ENCODE peak calls at places on chromosome 6, in five cellular contexts. V is neural crest cell, I is mucosa of descending colon, K is heart right ventricle, Q is spleen. G is an unnamed sample.
A peak's percentile ranks its signal among the peaks of the same experiment; 100 is the strongest.

GRCh38 chr6:4732691-4733315 is 43.4 kb upstream of the CDYL start:
- DNase-seq in Q (no peak), V (no peak), K (peak; percentile 49), I (peak; percentile 33), G (peak; percentile 27)

GRCh38 chr6:129009856-129010255 is 126.9 kb downstream of the LAMA2 start:
- DNase-seq in Q (no peak), K (no peak), V (no peak), I (no peak), G (no peak)

GRCh38 chr6:5084192-5084786 is 852 bp upstream of the PPP1R3G start:
- DNase-seq in Q (peak; percentile 82), I (peak; percentile 67), V (no peak), K (peak; percentile 73), G (peak; percentile 56)

GRCh38 chr6:47360388-47360787 is 50.7 kb upstream of the TNFRSF21 start:
- DNase-seq in Q (no peak), K (no peak), V (no peak), I (no peak), G (no peak)

GRCh38 chr6:46263709-46264091 is 92.9 kb upstream of the ENPP5 start:
- DNase-seq in I (no peak), Q (no peak), V (no peak), K (no peak), G (no peak)

GRCh38 chr6:167567142-167568033 is 242.5 kb downstream of the TTLL2 start:
- DNase-seq in K (peak; percentile 62), I (no peak), Q (no peak), V (no peak), G (no peak)

GRCh38 chr6:135346747-135347146 is 150.8 kb downstream of the AHI1 start:
- DNase-seq in V (no peak), Q (no peak), K (no peak), I (no peak), G (no peak)

GRCh38 chr6:41545703-41546474 is at the start of gene FOXP4:
- DNase-seq in V (peak; percentile 81), K (peak; percentile 89), I (peak; percentile 89), Q (peak; percentile 94), G (peak; percentile 88)

GRCh38 chr6:36853325-36853724 is 14.1 kb upstream of the CPNE5 start:
- DNase-seq in V (no peak), I (no peak), K (no peak), Q (no peak), G (no peak)

GRCh38 chr6:44342052-44342451 is 398 bp upstream of the SPATS1 start:
- DNase-seq in Q (no peak), K (no peak), V (no peak), I (no peak), G (no peak)

GRCh38 chr6:110864816-110865215 is 9.8 kb upstream of the AMD1 start:
- DNase-seq in Q (no peak), K (no peak), V (no peak), I (no peak), G (no peak)

GRCh38 chr6:45427632-45428031 is 49.9 kb upstream of the SUPT3H start:
- DNase-seq in Q (no peak), K (no peak), V (no peak), I (no peak), G (no peak)

GRCh38 chr6:34834789-34835518 is 43.1 kb downstream of the BLTP3A start:
- DNase-seq in I (no peak), V (no peak), Q (no peak), K (no peak), G (no peak)

GRCh38 chr6:1311400-1312192 is at the start of gene FOXQ1:
- DNase-seq in I (peak; percentile 68), Q (peak; percentile 56), V (no peak), K (no peak), G (peak; percentile 69)

GRCh38 chr6:36033935-36034334 is 6.3 kb downstream of the MAPK14 start:
- DNase-seq in V (no peak), I (no peak), K (no peak), Q (no peak), G (no peak)

GRCh38 chr6:29419516-29419915 is 4.8 kb downstream of the OR12D1 start:
- DNase-seq in K (no peak), Q (no peak), I (no peak), V (no peak), G (no peak)

GRCh38 chr6:91860951-91861350 is 1274.1 kb upstream of the MAP3K7 start:
- DNase-seq in Q (no peak), I (no peak), K (no peak), V (no peak), G (no peak)

GRCh38 chr6:149190228-149190831 is 127.2 kb upstream of the TAB2 start:
- DNase-seq in V (no peak), Q (peak; percentile 88), K (no peak), I (peak; percentile 78), G (no peak)

GRCh38 chr6:111517965-111518364 is 34.9 kb upstream of the REV3L start:
- DNase-seq in I (no peak), V (no peak), K (no peak), Q (no peak), G (no peak)

GRCh38 chr6:9455794-9456193 is 959.1 kb downstream of the TFAP2A start:
- DNase-seq in K (no peak), I (no peak), V (peak; percentile 5), Q (no peak), G (no peak)

GRCh38 chr6:36838896-36839818 is at the start of gene CPNE5:
- DNase-seq in Q (no peak), I (no peak), K (peak; percentile 60), V (no peak), G (peak; percentile 75)

GRCh38 chr6:105711216-105711615 is 308.3 kb upstream of the PREP start:
- DNase-seq in Q (no peak), V (no peak), I (no peak), K (no peak), G (no peak)

GRCh38 chr6:157773248-157773773 is 49.7 kb upstream of the SNX9 start:
- DNase-seq in K (no peak), I (no peak), V (no peak), Q (no peak), G (no peak)

GRCh38 chr6:116616757-116617093 is 446 bp downstream of the RSPH4A start:
- DNase-seq in I (peak; percentile 25), Q (peak; percentile 78), V (no peak), K (peak; percentile 15), G (peak; percentile 42)

GRCh38 chr6:3733321-3733925 is 18.1 kb downstream of the PXDC1 start:
- DNase-seq in I (peak; percentile 23), Q (peak; percentile 62), V (no peak), K (no peak), G (no peak)

GRCh38 chr6:74607934-74608333 is 597.9 kb downstream of the COL12A1 start:
- DNase-seq in Q (no peak), V (no peak), I (no peak), K (no peak), G (no peak)

GRCh38 chr6:4280721-4281120 is 145.3 kb upstream of the ECI2 start:
- DNase-seq in K (no peak), V (no peak), Q (no peak), I (no peak), G (no peak)

GRCh38 chr6:93036835-93037234 is 382.5 kb downstream of the EPHA7 start:
- DNase-seq in K (no peak), I (no peak), Q (no peak), V (no peak), G (no peak)
- TF ChIP-seq CTCF in K (peak; percentile 48), I (no peak), Q (no peak), V (peak; percentile 54), G (peak; percentile 14)

GRCh38 chr6:33091957-33092356 is 16.2 kb downstream of the HLA-DPB1 start:
- DNase-seq in Q (no peak), K (peak; percentile 43), I (peak; percentile 51), V (no peak), G (peak; percentile 28)
- TF ChIP-seq CTCF in Q (peak; percentile 72), K (peak; percentile 64), I (no peak), V (peak; percentile 47), G (peak; percentile 20)

GRCh38 chr6:88967891-88968290 is 4.5 kb upstream of the RNGTT start:
- DNase-seq in I (no peak), Q (no peak), K (no peak), V (no peak), G (no peak)

GRCh38 chr6:88964509-88964908 is 1.1 kb upstream of the RNGTT start:
- DNase-seq in Q (no peak), K (no peak), I (no peak), V (no peak), G (no peak)

GRCh38 chr6:88965691-88966090 is 2.3 kb upstream of the RNGTT start:
- DNase-seq in I (no peak), Q (no peak), V (no peak), K (no peak), G (no peak)

GRCh38 chr6:88958842-88959241 is 4.6 kb downstream of the RNGTT start:
- DNase-seq in Q (no peak), I (no peak), V (no peak), K (no peak), G (no peak)

DNA sequence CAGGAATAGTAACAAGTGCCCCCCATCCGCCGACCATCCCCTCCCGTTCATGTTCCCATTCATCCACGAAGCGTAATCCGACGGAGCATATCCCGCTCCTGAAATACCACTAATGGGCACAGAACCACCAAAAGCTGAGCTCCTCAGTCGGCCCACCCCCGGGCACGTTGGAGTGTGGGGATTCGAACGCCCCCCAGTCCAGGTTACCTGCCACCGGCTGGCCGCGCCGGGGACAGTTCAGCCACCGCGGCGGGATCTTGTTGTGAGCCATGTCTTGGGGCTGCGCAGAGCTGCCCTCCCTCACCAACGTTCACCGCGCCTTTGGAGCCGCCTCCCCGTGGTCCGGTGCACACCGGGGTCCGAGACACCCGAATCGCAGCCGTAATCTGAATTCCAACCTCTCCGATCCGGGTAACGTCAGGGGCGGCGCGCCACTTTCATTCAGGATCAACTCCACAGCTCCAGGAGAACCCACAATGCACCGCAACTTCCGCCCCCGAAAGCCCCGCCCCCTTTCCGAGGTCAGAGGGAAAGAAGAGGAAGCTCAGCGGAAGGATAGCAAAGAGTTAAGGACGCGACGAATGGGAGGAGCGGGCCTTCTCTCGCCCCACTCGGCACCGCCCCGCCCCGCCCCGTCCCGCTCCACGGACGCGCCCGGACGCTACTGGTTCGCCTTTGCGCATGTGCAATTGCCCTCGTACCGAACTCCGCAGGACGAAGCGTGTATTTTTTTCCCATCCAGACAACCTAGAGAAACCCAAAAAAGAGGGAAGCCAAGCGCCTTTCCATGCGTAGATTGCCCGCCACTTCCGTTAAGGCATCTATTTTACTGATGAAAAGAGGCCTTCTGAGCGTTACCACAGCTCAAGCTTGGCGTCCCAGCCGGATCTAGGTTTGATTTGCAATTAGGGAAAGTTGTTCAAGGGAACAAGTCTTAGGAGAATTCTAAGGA is at the start of gene RNGTT:
- DNase-seq in K (peak; percentile 99), Q (peak; percentile 100), V (peak; percentile 98), I (peak; percentile 99), G (peak; percentile 100)
- TF ChIP-seq CTCF in K (no peak), Q (peak; percentile 36), V (no peak), I (no peak), G (no peak)

DNA sequence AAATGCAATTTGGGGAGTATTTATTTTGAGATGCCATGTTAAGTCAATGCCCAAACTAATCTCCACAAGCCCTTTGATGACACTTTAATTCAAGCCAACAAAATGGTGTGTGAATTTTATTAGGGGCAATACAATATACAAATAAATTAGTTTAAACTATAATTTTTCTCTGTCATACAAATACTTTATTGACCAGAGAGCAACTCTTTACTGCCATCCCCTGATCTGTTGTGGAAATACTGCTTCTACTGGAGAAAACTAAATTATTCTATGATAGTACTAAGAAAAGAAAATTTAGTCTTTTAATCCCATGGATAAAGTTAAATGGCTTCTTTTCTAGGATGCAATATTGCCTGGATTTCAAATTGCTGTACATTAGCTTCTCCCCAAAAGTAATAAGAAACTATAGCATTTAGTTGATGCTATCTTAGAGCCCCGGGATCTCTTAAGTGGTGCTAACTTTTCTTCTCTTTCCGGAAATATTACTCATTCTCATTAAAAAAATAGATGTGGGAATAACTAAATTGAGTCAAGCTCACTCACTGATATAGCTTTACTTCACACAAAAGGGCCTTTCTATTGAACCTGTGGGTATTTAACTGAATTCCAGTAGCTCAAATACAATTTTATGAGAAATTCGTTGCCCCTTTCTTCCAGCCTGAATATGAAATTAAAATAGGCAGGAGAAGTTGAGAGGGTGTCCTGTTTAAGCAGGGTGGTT is 49.2 kb downstream of the SMPDL3A start:
- DNase-seq in K (no peak), V (no peak), I (no peak), Q (no peak), G (no peak)
- TF ChIP-seq CTCF in K (peak; percentile 49), V (peak; percentile 66), I (peak; percentile 35), Q (no peak), G (peak; percentile 36)

G was measured in nephron progenitor cell.